ENCODE peak calls at places on chromosome 5, in eight cellular contexts. Q is transverse colon; J is IMR-90; X is CD8-positive, alpha-beta memory T cell; T is kidney epithelial cell; U is tibial artery; D is CD8-positive, alpha-beta T cell; I is AG04450. E is an unnamed sample.

GRCh38 chr5:113524927-113525326 is 11.4 kb downstream of the YTHDC2 start:
- DNase-seq in Q (no peak), J (no peak), X (no peak), T (no peak), U (no peak), D (no peak), I (no peak), E (no peak)

GRCh38 chr5:4116834-4117233 is 521.2 kb downstream of the IRX1 start:
- DNase-seq in Q (no peak), J (no peak), X (no peak), T (no peak), U (no peak), D (no peak), I (no peak), E (no peak)

GRCh38 chr5:10760976-10761841 is at the start of gene DAP:
- DNase-seq in Q (peak), J (peak), X (peak), T (peak), U (peak), D (peak), I (peak), E (peak)

GRCh38 chr5:149596712-149597111 is 15.4 kb downstream of the ARHGEF37 start:
- DNase-seq in Q (no peak), J (no peak), X (no peak), T (no peak), U (no peak), D (no peak), I (no peak), E (no peak)

GRCh38 chr5:75274486-75274885 is 37.8 kb upstream of the ANKRD31 start:
- DNase-seq in Q (no peak), J (no peak), X (no peak), T (no peak), U (no peak), D (no peak), I (no peak), E (no peak)

GRCh38 chr5:124342027-124342471 is 404.4 kb downstream of the ZNF608 start:
- DNase-seq in Q (no peak), J (peak), X (no peak), T (no peak), U (no peak), D (no peak), I (no peak), E (no peak)

GRCh38 chr5:113020461-113021273 is 44.1 kb downstream of the DCP2 start:
- DNase-seq in Q (no peak), J (peak), X (no peak), T (peak), U (no peak), D (no peak), I (peak), E (no peak)

GRCh38 chr5:65721050-65721774 is 697 bp downstream of the SGTB start:
- DNase-seq in Q (peak), J (peak), X (no peak), T (no peak), U (peak), D (no peak), I (peak), E (peak)

GRCh38 chr5:156326718-156327259 is at the start of gene SGCD:
- DNase-seq in Q (peak), J (peak), X (no peak), T (peak), U (peak), D (no peak), I (peak), E (peak)

GRCh38 chr5:35890021-35890740 is 33.5 kb downstream of the IL7R start:
- DNase-seq in Q (no peak), J (peak), X (no peak), T (no peak), U (no peak), D (no peak), I (peak), E (no peak)

GRCh38 chr5:10709933-10710332 is 51.1 kb downstream of the DAP start:
- DNase-seq in Q (no peak), J (no peak), X (no peak), T (no peak), U (no peak), D (no peak), I (no peak), E (no peak)

GRCh38 chr5:156330141-156330870 is 3.3 kb downstream of the SGCD start:
- DNase-seq in Q (no peak), J (peak), X (no peak), T (no peak), U (no peak), D (no peak), I (no peak), E (no peak)

GRCh38 chr5:121634946-121635345 is 216.7 kb upstream of the FTMT start:
- DNase-seq in Q (no peak), J (no peak), X (no peak), T (no peak), U (no peak), D (no peak), I (no peak), E (no peak)

GRCh38 chr5:88770290-88771257 is 112.4 kb downstream of the MEF2C start:
- DNase-seq in Q (no peak), J (peak), X (no peak), T (no peak), U (no peak), D (no peak), I (no peak), E (no peak)

GRCh38 chr5:42801516-42802166 is 10.1 kb downstream of the SELENOP start:
- DNase-seq in Q (no peak), J (no peak), X (no peak), T (no peak), U (no peak), D (no peak), I (no peak), E (no peak)

GRCh38 chr5:42800748-42801330 is 10.9 kb downstream of the SELENOP start:
- DNase-seq in Q (no peak), J (no peak), X (no peak), T (no peak), U (no peak), D (no peak), I (no peak), E (no peak)

GRCh38 chr5:42798284-42799240 is 13.1 kb downstream of the SELENOP start:
- DNase-seq in Q (no peak), J (no peak), X (no peak), T (no peak), U (no peak), D (no peak), I (no peak), E (no peak)

GRCh38 chr5:42799241-42799608 is 12.5 kb downstream of the SELENOP start:
- DNase-seq in Q (no peak), J (no peak), X (no peak), T (no peak), U (no peak), D (no peak), I (no peak), E (no peak)

GRCh38 chr5:42799668-42800114 is 12.0 kb downstream of the SELENOP start:
- DNase-seq in Q (no peak), J (no peak), X (no peak), T (no peak), U (no peak), D (no peak), I (no peak), E (no peak)
- H3K4me3 ChIP-seq in Q (no peak), J (no peak), X (no peak), T (no peak), U (no peak), D (no peak), I (no peak), E (no peak)

GRCh38 chr5:38257236-38258036 is 923 bp upstream of the EGFLAM start:
- DNase-seq in Q (no peak), J (no peak), X (no peak), T (no peak), U (no peak), D (no peak), I (no peak), E (no peak)
- H3K4me3 ChIP-seq in Q (no peak), J (no peak), X (no peak), T (peak), U (no peak), D (no peak), I (no peak), E (peak)

GRCh38 chr5:141874262-141874964 is 3.8 kb downstream of the PCDH1 start:
- DNase-seq in Q (peak), J (no peak), X (peak), T (no peak), U (no peak), D (no peak), I (no peak), E (no peak)
- H3K4me3 ChIP-seq in Q (no peak), J (no peak), X (no peak), T (no peak), U (no peak), D (no peak), I (no peak), E (peak)

DNA sequence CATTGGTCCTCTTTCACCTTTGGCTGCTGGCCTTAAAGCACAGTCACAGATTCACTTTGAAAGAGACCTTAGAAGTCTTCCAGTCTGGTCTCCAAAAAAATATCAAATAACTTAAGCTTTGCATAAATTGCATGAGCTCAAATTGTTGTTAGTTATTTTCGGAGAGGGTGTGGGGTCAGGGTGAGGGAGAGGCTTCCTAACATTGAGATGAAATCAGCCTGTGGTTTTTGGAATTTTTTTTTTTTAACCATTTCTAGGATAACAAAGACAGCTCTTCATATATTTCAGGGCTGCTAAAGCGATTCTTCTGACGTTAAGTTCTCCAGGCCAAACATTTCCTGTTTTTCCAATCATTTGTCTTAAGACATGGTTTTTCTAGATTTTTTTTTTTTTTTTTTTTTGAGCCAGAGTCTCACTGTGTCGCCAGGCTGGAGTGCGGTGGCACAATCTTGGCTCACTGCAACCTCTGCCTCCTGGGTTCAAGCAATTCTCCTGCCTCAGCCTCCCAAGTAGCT is 4.5 kb downstream of the OCLN start:
- DNase-seq in Q (no peak), J (no peak), X (no peak), T (no peak), U (no peak), D (no peak), I (no peak), E (no peak)
- H3K4me3 ChIP-seq in Q (no peak), J (no peak), X (no peak), T (no peak), U (no peak), D (no peak), I (no peak), E (no peak)

GRCh38 chr5:42517164-42517563 is 93.9 kb downstream of the GHR start:
- DNase-seq in Q (no peak), J (no peak), X (no peak), T (no peak), U (no peak), D (no peak), I (no peak), E (no peak)
- H3K4me3 ChIP-seq in Q (no peak), J (no peak), X (no peak), T (no peak), U (no peak), D (no peak), I (no peak), E (no peak)